ENCODE peak calls at places on chromosomes 4 and X, in nine cellular contexts. H is stimulated activated CD4-positive, alpha-beta T cell treated with anti-CD3 and anti-CD28 coated beads, Interleukin-4, amount 100 ng/mL, for 1 hour; Y is brain microvascular endothelial cell; E is WTC11; S is NCI-H748 treated with DMSO at 0.1 percent for 48 hours; B is transverse colon; A is B cell; D is DMS79; Q is smooth muscle cell of the brain vasculature. N is an unnamed sample.

GRCh38 chrX:52341493-52341892 is 27.3 kb upstream of the XAGE2 start:
- DNase-seq in H (no peak), Y (no peak), E (no peak), S (no peak), B (no peak), A (no peak), D (no peak), Q (no peak), N (no peak)

GRCh38 chr4:110106946-110107325 is 91.5 kb downstream of the ELOVL6 start:
- DNase-seq in H (no peak), Y (peak; percentile 32), E (no peak), S (no peak), B (no peak), A (no peak), D (no peak), Q (no peak), N (no peak)

GRCh38 chr4:112296949-112297483 is at the start of gene ALPK1:
- DNase-seq in H (no peak), Y (peak; percentile 74), E (no peak), S (no peak), B (no peak), A (peak; percentile 59), D (no peak), Q (no peak), N (no peak)

GRCh38 chr4:6216588-6216987 is 16.2 kb upstream of the JAKMIP1 start:
- DNase-seq in H (no peak), Y (no peak), E (no peak), S (no peak), B (no peak), A (no peak), D (no peak), Q (no peak), N (no peak)

GRCh38 chrX:102712967-102713677 is 874 bp downstream of the GPRASP2 start:
- DNase-seq in H (no peak), Y (peak; percentile 34), E (peak; percentile 35), S (peak; percentile 37), B (peak; percentile 55), A (no peak), D (peak; percentile 15), Q (no peak), N (no peak)

GRCh38 chrX:140389331-140389730 is 115.5 kb downstream of the SOX3 start:
- DNase-seq in H (no peak), Y (no peak), E (no peak), S (peak; percentile 23), B (peak; percentile 16), A (no peak), D (no peak), Q (no peak), N (no peak)

GRCh38 chr4:16294455-16294854 is 68.2 kb upstream of the TAPT1 start:
- DNase-seq in H (no peak), Y (peak; percentile 29), E (no peak), S (no peak), B (no peak), A (no peak), D (no peak), Q (no peak), N (no peak)

GRCh38 chr4:169164669-169165415 is 105.9 kb downstream of the SH3RF1 start:
- DNase-seq in H (no peak), Y (no peak), E (no peak), S (no peak), B (no peak), A (no peak), D (no peak), Q (no peak), N (no peak)

GRCh38 chr4:82784615-82785247 is 13.9 kb downstream of the SCD5 start:
- DNase-seq in H (no peak), Y (peak; percentile 84), E (no peak), S (no peak), B (no peak), A (no peak), D (no peak), Q (no peak), N (no peak)

GRCh38 chrX:118569676-118570075 is 74.1 kb downstream of the DOCK11 start:
- DNase-seq in H (no peak), Y (no peak), E (no peak), S (no peak), B (no peak), A (no peak), D (no peak), Q (no peak), N (no peak)

GRCh38 chr4:37644962-37645361 is 41.2 kb downstream of the RELL1 start:
- DNase-seq in H (no peak), Y (peak; percentile 65), E (no peak), S (no peak), B (no peak), A (no peak), D (no peak), Q (no peak), N (no peak)

GRCh38 chr4:38583102-38583501 is 80.9 kb upstream of the KLF3 start:
- DNase-seq in H (no peak), Y (no peak), E (no peak), S (no peak), B (no peak), A (no peak), D (no peak), Q (peak; percentile 20), N (no peak)

GRCh38 chr4:87506974-87507701 is 22.0 kb downstream of the SPARCL1 start:
- DNase-seq in H (no peak), Y (peak; percentile 27), E (no peak), S (no peak), B (no peak), A (no peak), D (no peak), Q (no peak), N (no peak)

GRCh38 chrX:130702867-130703707 is 199.9 kb downstream of the ENOX2 start:
- DNase-seq in H (no peak), Y (no peak), E (no peak), S (no peak), B (no peak), A (no peak), D (no peak), Q (no peak), N (no peak)

GRCh38 chr4:92299152-92299551 is 4.6 kb upstream of the GRID2 start:
- DNase-seq in H (no peak), Y (no peak), E (no peak), S (no peak), B (no peak), A (no peak), D (no peak), Q (no peak), N (no peak)

GRCh38 chr4:118740869-118741268 is 55.7 kb downstream of the METTL14 start:
- DNase-seq in H (no peak), Y (no peak), E (no peak), S (peak; percentile 3), B (no peak), A (peak; percentile 17), D (no peak), Q (no peak), N (no peak)

GRCh38 chr4:19982556-19982955 is 269.1 kb upstream of the SLIT2 start:
- DNase-seq in H (no peak), Y (peak; percentile 61), E (no peak), S (no peak), B (no peak), A (no peak), D (no peak), Q (no peak), N (no peak)

GRCh38 chrX:41946973-41947612 is 23.7 kb upstream of the CASK start:
- DNase-seq in H (no peak), Y (no peak), E (no peak), S (no peak), B (no peak), A (no peak), D (no peak), Q (no peak), N (no peak)

GRCh38 chrX:45709381-45709780 is 508.7 kb upstream of the DIPK2B start:
- DNase-seq in H (no peak), Y (no peak), E (no peak), S (no peak), B (no peak), A (no peak), D (no peak), Q (no peak), N (no peak)

GRCh38 chr4:108029321-108029720 is 39.6 kb downstream of the HADH start:
- DNase-seq in H (peak; percentile 69), Y (no peak), E (no peak), S (no peak), B (no peak), A (no peak), D (no peak), Q (no peak), N (no peak)

GRCh38 chrX:149312936-149313432 is 192.1 kb downstream of the IDS start:
- DNase-seq in H (no peak), Y (no peak), E (no peak), S (no peak), B (no peak), A (no peak), D (no peak), Q (no peak), N (no peak)

GRCh38 chr4:22515888-22516541 is at the start of gene ADGRA3:
- DNase-seq in H (peak; percentile 60), Y (peak; percentile 38), E (peak; percentile 77), S (peak; percentile 0), B (peak; percentile 80), A (peak; percentile 2), D (no peak), Q (no peak), N (peak; percentile 72)

GRCh38 chr4:165874072-165874798 is 1.2 kb downstream of the TLL1 start:
- DNase-seq in H (no peak), Y (no peak), E (peak; percentile 18), S (peak; percentile 32), B (no peak), A (no peak), D (no peak), Q (no peak), N (no peak)

GRCh38 chrX:267771-268261 is 13.4 kb upstream of the PLCXD1 start:
- DNase-seq in H (no peak), Y (no peak), E (peak; percentile 16), S (no peak), B (peak; percentile 44), A (no peak), D (no peak), Q (no peak), N (no peak)

GRCh38 chr4:138111462-138112000 is 130.6 kb downstream of the SLC7A11 start:
- DNase-seq in H (no peak), Y (peak; percentile 34), E (peak; percentile 32), S (no peak), B (no peak), A (no peak), D (no peak), Q (no peak), N (no peak)

GRCh38 chr4:181860157-181860556 is 383.0 kb upstream of the TENM3 start:
- DNase-seq in H (no peak), Y (no peak), E (no peak), S (no peak), B (no peak), A (no peak), D (no peak), Q (no peak), N (no peak)

GRCh38 chr4:111268769-111269414 is 646.0 kb upstream of the PITX2 start:
- DNase-seq in H (no peak), Y (peak; percentile 1), E (no peak), S (no peak), B (no peak), A (no peak), D (no peak), Q (no peak), N (no peak)

GRCh38 chr4:117771647-117772337 is 262.5 kb upstream of the NDST3 start:
- DNase-seq in H (no peak), Y (no peak), E (peak; percentile 12), S (no peak), B (no peak), A (no peak), D (no peak), Q (no peak), N (no peak)

GRCh38 chrX:20527458-20528099 is 260.9 kb upstream of the RPS6KA3 start:
- DNase-seq in H (no peak), Y (no peak), E (no peak), S (peak; percentile 70), B (no peak), A (peak; percentile 30), D (no peak), Q (no peak), N (no peak)

GRCh38 chr4:139416073-139416673 is 37.7 kb upstream of the RAB33B start:
- DNase-seq in H (no peak), Y (peak; percentile 16), E (no peak), S (no peak), B (no peak), A (peak; percentile 76), D (no peak), Q (peak; percentile 28), N (no peak)

GRCh38 chr4:53601251-53601764 is 10.0 kb upstream of the LNX1 start:
- DNase-seq in H (no peak), Y (no peak), E (peak; percentile 72), S (peak; percentile 83), B (peak; percentile 29), A (peak; percentile 8), D (no peak), Q (no peak), N (no peak)

N was measured in lung.